ENCODE peak calls at places on chromosomes 3 and 15, in four cellular contexts. H, L, M and J are unnamed samples.
A peak's percentile ranks its signal among the peaks of the same experiment; 100 is the strongest.

GRCh38 chr15:27589260-27589659 is 509.9 kb downstream of the OCA2 start:
- DNase-seq in H (peak; percentile 6), L (no peak), M (no peak), J (no peak)

GRCh38 chr3:13013994-13014754 is 59.1 kb downstream of the IQSEC1 start:
- DNase-seq in H (peak; percentile 79), L (no peak), M (no peak), J (no peak)

GRCh38 chr15:60469893-60470641 is 8.9 kb downstream of the ICE2 start:
- DNase-seq in H (no peak), L (no peak), M (no peak), J (no peak)

GRCh38 chr3:16883057-16883725 is 1.6 kb upstream of the PLCL2 start:
- DNase-seq in H (no peak), L (peak; percentile 23), M (no peak), J (no peak)

GRCh38 chr3:130014526-130014925 is 40.0 kb downstream of the TRH start:
- DNase-seq in H (no peak), L (no peak), M (peak; percentile 91), J (no peak)

GRCh38 chr15:60740231-60740630 is 261.3 kb upstream of the ICE2 start:
- DNase-seq in H (no peak), L (no peak), M (no peak), J (no peak)

GRCh38 chr15:28892789-28893610 is 7.2 kb downstream of the APBA2 start:
- DNase-seq in H (no peak), L (no peak), M (peak; percentile 51), J (no peak)

GRCh38 chr3:172208586-172209332 is 169.4 kb downstream of the FNDC3B start:
- DNase-seq in H (no peak), L (peak; percentile 43), M (peak; percentile 56), J (no peak)

GRCh38 chr3:53044371-53045106 is 1.3 kb downstream of the SFMBT1 start:
- DNase-seq in H (peak; percentile 52), L (peak; percentile 42), M (peak; percentile 50), J (peak; percentile 34)

GRCh38 chr15:70416851-70417250 is 319.1 kb upstream of the TLE3 start:
- DNase-seq in H (no peak), L (no peak), M (peak; percentile 11), J (no peak)

GRCh38 chr15:97968380-97968779 is 7.9 kb downstream of the ARRDC4 start:
- DNase-seq in H (no peak), L (no peak), M (peak; percentile 93), J (no peak)

GRCh38 chr3:114900908-114901307 is 246.2 kb downstream of the ZBTB20 start:
- DNase-seq in H (no peak), L (no peak), M (no peak), J (no peak)

GRCh38 chr3:32432711-32433530 is 41.3 kb downstream of the CMTM7 start:
- DNase-seq in H (peak; percentile 80), L (no peak), M (no peak), J (no peak)

DNA sequence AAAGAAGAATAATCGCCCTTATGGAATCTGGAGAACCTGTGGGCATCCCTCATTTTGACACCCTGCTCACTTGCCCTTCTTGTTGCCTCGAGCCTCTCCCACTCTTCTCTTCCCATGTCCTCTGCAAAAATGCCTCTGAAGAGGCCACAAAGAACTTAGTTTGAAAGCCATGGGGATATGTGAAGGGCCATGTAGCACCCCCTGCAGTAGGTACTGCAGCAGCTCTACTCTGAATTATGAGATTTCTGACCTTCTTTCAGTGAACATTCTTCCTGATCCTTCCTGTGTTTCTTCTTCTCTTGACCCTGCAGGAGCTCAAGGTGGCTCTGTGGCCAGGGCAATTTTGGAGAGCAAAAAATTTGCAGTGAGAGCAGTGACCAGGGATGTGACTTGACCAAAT is 30.4 kb upstream of the TRA2B start:
- DNase-seq in H (no peak), L (no peak), M (no peak), J (no peak)
- TF ChIP-seq CTCF in H (no peak), L (no peak), M (no peak), J (no peak)

GRCh38 chr3:134145183-134145582 is 105.5 kb downstream of the RYK start:
- DNase-seq in H (no peak), L (no peak), M (no peak), J (no peak)
- TF ChIP-seq CTCF in H (peak; percentile 3), L (no peak), M (no peak), J (no peak)

DNA sequence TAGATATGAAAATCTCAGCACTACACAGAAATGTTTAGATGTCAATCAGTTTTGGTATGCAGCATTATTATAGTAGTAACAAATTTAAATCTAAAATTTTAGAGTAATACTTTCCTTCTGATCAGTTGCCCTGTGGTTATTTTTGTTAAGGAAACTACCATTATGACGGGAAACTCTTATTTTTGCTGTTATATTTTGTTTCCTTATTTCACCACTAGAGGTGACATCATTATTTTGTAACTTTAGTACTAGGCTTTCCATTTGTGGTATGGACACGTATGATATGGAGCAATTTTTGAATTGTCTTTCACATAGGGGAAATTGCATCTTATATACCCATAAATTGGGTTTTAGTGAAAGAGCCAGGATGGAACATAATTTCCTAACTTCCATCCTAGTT is 19.6 kb upstream of the PPP4R2 start:
- DNase-seq in H (no peak), L (no peak), M (no peak), J (no peak)
- TF ChIP-seq CTCF in H (peak; percentile 17), L (no peak), M (peak; percentile 4), J (peak; percentile 33)

GRCh38 chr3:72818092-72818721 is 30.0 kb downstream of the SHQ1 start:
- DNase-seq in H (peak; percentile 17), L (no peak), M (peak; percentile 22), J (peak; percentile 27)
- TF ChIP-seq CTCF in H (peak; percentile 36), L (no peak), M (peak; percentile 83), J (peak; percentile 47)

GRCh38 chr15:45799508-45799907 is 164.7 kb downstream of the SQOR start:
- DNase-seq in H (peak; percentile 28), L (no peak), M (no peak), J (no peak)

GRCh38 chr15:45796433-45796832 is 161.6 kb downstream of the SQOR start:
- DNase-seq in H (no peak), L (no peak), M (no peak), J (no peak)

GRCh38 chr15:45794768-45795486 is 160.1 kb downstream of the SQOR start:
- DNase-seq in H (no peak), L (no peak), M (no peak), J (no peak)

GRCh38 chr15:45794304-45794703 is 159.5 kb downstream of the SQOR start:
- DNase-seq in H (no peak), L (no peak), M (no peak), J (no peak)

DNA sequence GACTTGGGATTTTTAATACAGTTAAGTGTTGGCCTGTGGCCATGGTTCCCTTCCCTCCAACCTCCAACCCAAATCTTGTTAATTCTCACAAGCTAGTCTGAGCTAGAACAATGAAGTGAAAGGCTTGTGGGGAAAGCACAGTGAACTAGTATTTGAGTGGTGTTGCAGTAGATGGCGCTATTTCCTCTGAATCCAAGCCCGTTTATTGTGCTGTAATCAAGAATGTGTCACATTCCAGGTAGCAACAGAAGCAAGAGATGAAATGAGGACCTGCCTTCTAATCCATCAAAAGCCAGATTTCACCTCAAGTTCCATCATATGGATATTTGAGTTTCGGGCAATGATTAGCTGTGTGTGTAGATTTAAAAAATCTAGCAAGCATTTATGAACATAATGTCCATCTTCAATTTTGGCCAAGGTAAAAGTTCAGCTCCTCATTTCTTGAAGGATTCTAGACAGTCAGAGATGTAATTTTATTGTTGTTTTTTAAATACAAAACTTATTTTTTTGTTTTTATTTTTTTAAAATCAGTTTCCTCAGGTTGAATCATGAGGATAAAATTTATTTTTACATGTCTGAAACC is 160.7 kb downstream of the SQOR start:
- DNase-seq in H (peak; percentile 48), L (peak; percentile 46), M (no peak), J (peak; percentile 30)
- TF ChIP-seq CTCF in H (peak; percentile 55), L (peak; percentile 68), M (peak; percentile 52), J (peak; percentile 45)

GRCh38 chr3:126478581-126479310 is 3.1 kb upstream of the ZXDC start:
- DNase-seq in H (no peak), L (no peak), M (no peak), J (no peak)
- TF ChIP-seq CTCF in H (no peak), L (no peak), M (no peak), J (no peak)